ENCODE peak calls at places on chromosome 16, in six cellular contexts. R is lower leg skin; F is AG09309; I is B cell; E is epithelial cell of proximal tubule; M is activated CD8-positive, alpha-beta T cell treated with anti-CD3 and anti-CD28 coated beads for 36 hours. T is an unnamed sample.

GRCh38 chr16:89139907-89140361 is 31.6 kb upstream of the CDH15 start:
- DNase-seq in I (no peak), M (no peak), E (no peak), F (no peak), R (no peak), T (no peak)

GRCh38 chr16:12796498-12796897 is 7.2 kb downstream of the CPPED1 start:
- DNase-seq in R (no peak), F (no peak), E (no peak), I (no peak), M (no peak), T (peak; percentile 15)

GRCh38 chr16:88747588-88748301 is 37.3 kb downstream of the PIEZO1 start:
- DNase-seq in F (no peak), E (no peak), I (no peak), R (no peak), M (peak; percentile 59), T (no peak)

GRCh38 chr16:27441998-27442397 is 40.0 kb downstream of the IL21R start:
- DNase-seq in R (no peak), E (no peak), F (no peak), M (no peak), I (no peak), T (no peak)

GRCh38 chr16:90031186-90031930 is 12.1 kb upstream of the DBNDD1 start:
- DNase-seq in F (no peak), I (no peak), R (no peak), E (no peak), M (no peak), T (no peak)

GRCh38 chr16:28087675-28088285 is 24.3 kb upstream of the GSG1L start:
- DNase-seq in M (no peak), F (no peak), R (no peak), E (no peak), I (no peak), T (no peak)

GRCh38 chr16:88938933-88939813 is 37.8 kb downstream of the CBFA2T3 start:
- DNase-seq in I (no peak), M (peak; percentile 21), E (no peak), R (no peak), F (no peak), T (no peak)

GRCh38 chr16:5885521-5885920 is 787.9 kb upstream of the EEF2KMT start:
- DNase-seq in M (no peak), E (no peak), I (no peak), R (no peak), F (no peak), T (no peak)

DNA sequence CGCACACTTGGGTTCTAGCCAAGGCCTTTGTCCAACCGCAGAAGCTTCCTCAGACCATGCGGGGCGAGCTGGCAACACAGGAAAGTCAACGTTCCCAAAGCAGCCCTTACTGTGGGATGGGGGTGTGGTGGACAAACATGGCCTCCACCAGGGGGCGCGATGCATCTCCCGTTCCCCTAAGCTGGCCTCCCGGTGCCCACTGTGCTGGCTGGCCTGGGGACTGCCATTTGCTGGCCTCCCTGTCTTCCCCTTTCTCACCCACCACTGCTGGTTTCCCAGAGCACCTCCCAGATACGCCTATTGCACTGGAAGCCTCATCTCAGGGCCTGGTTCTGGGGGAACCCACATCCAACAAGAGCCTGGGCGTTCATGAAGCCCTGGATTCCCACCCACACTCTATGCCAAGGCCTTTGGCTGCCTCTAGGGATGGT is 145.3 kb downstream of the IRF8 start:
- DNase-seq in E (no peak), F (no peak), I (no peak), R (no peak), M (peak; percentile 72), T (peak; percentile 15)
- TF ChIP-seq CTCF in E (peak; percentile 50), F (peak; percentile 56), I (peak; percentile 71), R (no peak), M (peak; percentile 83), T (peak; percentile 87)

GRCh38 chr16:11255737-11256656 is at the start of gene SOCS1:
- DNase-seq in R (peak; percentile 80), I (peak; percentile 86), F (peak; percentile 42), E (no peak), M (peak; percentile 87), T (peak; percentile 79)

GRCh38 chr16:11256657-11257130 is 690 bp upstream of the SOCS1 start:
- DNase-seq in I (no peak), R (peak; percentile 52), F (no peak), M (no peak), E (no peak), T (peak; percentile 30)

GRCh38 chr16:11253009-11253994 is 2.7 kb downstream of the SOCS1 start:
- DNase-seq in E (no peak), I (no peak), F (no peak), R (no peak), M (peak; percentile 85), T (peak; percentile 39)

GRCh38 chr16:11253995-11254912 is 1.8 kb downstream of the SOCS1 start:
- DNase-seq in E (no peak), I (no peak), R (no peak), M (peak; percentile 45), F (no peak), T (no peak)

DNA sequence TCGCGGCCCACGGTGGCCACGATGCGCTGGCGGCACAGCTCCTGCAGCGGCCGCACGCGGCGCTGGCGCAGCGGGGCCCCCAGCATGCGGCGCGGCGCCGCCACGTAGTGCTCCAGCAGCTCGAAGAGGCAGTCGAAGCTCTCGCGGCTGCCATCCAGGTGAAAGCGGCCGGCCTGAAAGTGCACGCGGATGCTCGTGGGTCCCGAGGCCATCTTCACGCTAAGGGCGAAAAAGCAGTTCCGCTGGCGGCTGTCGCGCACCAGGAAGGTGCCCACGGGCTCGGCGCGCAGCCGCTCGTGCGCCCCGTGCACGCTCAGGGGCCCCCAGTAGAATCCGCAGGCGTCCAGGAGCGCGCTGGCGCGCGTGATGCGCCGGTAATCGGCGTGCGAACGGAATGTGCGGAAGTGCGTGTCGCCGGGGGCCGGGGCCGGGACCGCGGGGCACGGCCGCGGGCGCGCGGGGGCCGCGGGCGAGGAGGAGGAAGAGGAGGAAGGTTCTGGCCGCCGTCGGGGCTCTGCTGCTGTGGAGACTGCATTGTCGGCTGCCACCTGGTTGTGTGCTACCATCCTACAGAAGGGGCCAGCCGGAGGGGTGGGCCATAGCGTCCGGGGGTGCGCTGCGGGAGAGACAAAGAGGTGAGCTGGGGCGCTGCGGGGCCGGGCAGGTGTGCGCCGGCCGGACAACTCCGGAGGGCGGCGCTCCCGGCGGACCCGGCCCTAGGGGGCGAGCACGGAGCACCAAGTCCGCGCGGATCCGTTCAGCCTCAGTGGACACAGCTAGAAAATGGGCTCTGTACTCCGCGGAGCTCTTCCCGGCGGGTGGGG is 879 bp downstream of the SOCS1 start:
- DNase-seq in M (peak; percentile 65), R (no peak), E (no peak), I (no peak), F (no peak), T (peak; percentile 21)
- TF ChIP-seq CTCF in M (no peak), R (no peak), E (no peak), I (no peak), F (no peak), T (no peak)

GRCh38 chr16:8872967-8873865 is 4.4 kb upstream of the CARHSP1 start:
- DNase-seq in F (no peak), M (no peak), I (no peak), E (no peak), R (no peak), T (no peak)
- TF ChIP-seq CTCF in F (peak; percentile 5), M (no peak), I (no peak), E (no peak), R (no peak), T (peak; percentile 56)

DNA sequence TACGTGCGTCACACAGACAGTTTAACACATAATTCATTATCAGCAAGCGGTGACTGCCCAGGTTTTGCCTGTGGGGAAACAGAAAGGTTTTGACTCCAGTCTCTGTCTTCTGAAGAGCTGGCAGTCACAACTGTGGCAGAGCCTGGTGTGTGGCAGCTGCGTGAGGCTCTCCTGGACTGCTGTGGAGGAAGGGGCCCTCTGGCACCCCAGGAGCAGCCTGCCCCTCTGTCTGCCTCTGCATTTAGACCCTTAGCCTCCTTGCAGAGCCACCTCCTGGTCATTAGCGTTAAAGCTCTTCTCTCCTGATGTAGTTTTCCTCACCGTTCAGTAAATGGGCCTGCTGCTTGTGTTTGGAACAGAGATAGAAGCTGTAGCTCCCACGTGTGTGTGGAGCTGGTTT is 10.9 kb downstream of the RAB40C start:
- DNase-seq in M (no peak), F (no peak), R (no peak), E (no peak), I (no peak), T (no peak)
- TF ChIP-seq CTCF in M (no peak), F (peak; percentile 37), R (no peak), E (peak; percentile 44), I (no peak), T (peak; percentile 34)